ENCODE peak calls at places on chromosomes 7 and 10, in nine cellular contexts. One of them, this sample, is unnamed.

GRCh38 chr7:45698527-45699309 is 124.5 kb downstream of the ADCY1 start:
- DNase-seq in renal cortical epithelial cell: no peak
- DNase-seq in NT2/D1: no peak
- DNase-seq in activated T-helper 1 cell treated with anti-CD3 and anti-CD28 coated beads, Interleukin-2, amount 50 U/mL, for 16 hours: no peak
- DNase-seq in activated CD8-positive, alpha-beta memory T cell treated with anti-CD3 and anti-CD28 coated beads for 4 hours: no peak
- DNase-seq in K562: no peak
- DNase-seq in Daoy: no peak
- DNase-seq in neural crest cell: no peak
- DNase-seq in GOT3: no peak
- DNase-seq in this sample: no peak

GRCh38 chr10:110700947-110701617 is 56.9 kb downstream of the RBM20 start:
- DNase-seq in NT2/D1: no peak
- DNase-seq in renal cortical epithelial cell: no peak
- DNase-seq in neural crest cell: no peak
- DNase-seq in K562: no peak
- DNase-seq in GOT3: no peak
- DNase-seq in activated CD8-positive, alpha-beta memory T cell treated with anti-CD3 and anti-CD28 coated beads for 4 hours: no peak
- DNase-seq in Daoy: no peak
- DNase-seq in activated T-helper 1 cell treated with anti-CD3 and anti-CD28 coated beads, Interleukin-2, amount 50 U/mL, for 16 hours: no peak
- DNase-seq in this sample: no peak

GRCh38 chr10:107165007-107165406 is 501 bp upstream of the SORCS1 start:
- DNase-seq in K562: no peak
- DNase-seq in NT2/D1: no peak
- DNase-seq in renal cortical epithelial cell: no peak
- DNase-seq in Daoy: no peak
- DNase-seq in activated T-helper 1 cell treated with anti-CD3 and anti-CD28 coated beads, Interleukin-2, amount 50 U/mL, for 16 hours: no peak
- DNase-seq in GOT3: no peak
- DNase-seq in neural crest cell: peak
- DNase-seq in activated CD8-positive, alpha-beta memory T cell treated with anti-CD3 and anti-CD28 coated beads for 4 hours: no peak
- DNase-seq in this sample: no peak

GRCh38 chr7:140195859-140196258 is 19.1 kb upstream of the KDM7A start:
- DNase-seq in GOT3: no peak
- DNase-seq in renal cortical epithelial cell: no peak
- DNase-seq in activated CD8-positive, alpha-beta memory T cell treated with anti-CD3 and anti-CD28 coated beads for 4 hours: no peak
- DNase-seq in Daoy: no peak
- DNase-seq in neural crest cell: no peak
- DNase-seq in activated T-helper 1 cell treated with anti-CD3 and anti-CD28 coated beads, Interleukin-2, amount 50 U/mL, for 16 hours: no peak
- DNase-seq in NT2/D1: no peak
- DNase-seq in K562: no peak
- DNase-seq in this sample: no peak

GRCh38 chr10:13969792-13970140 is 361.0 kb downstream of the FRMD4A start:
- DNase-seq in activated CD8-positive, alpha-beta memory T cell treated with anti-CD3 and anti-CD28 coated beads for 4 hours: no peak
- DNase-seq in GOT3: no peak
- DNase-seq in Daoy: no peak
- DNase-seq in NT2/D1: no peak
- DNase-seq in activated T-helper 1 cell treated with anti-CD3 and anti-CD28 coated beads, Interleukin-2, amount 50 U/mL, for 16 hours: no peak
- DNase-seq in neural crest cell: no peak
- DNase-seq in renal cortical epithelial cell: no peak
- DNase-seq in K562: no peak
- DNase-seq in this sample: no peak

GRCh38 chr10:5873515-5873995 is 16.1 kb downstream of the ANKRD16 start:
- DNase-seq in activated T-helper 1 cell treated with anti-CD3 and anti-CD28 coated beads, Interleukin-2, amount 50 U/mL, for 16 hours: peak
- DNase-seq in K562: peak
- DNase-seq in activated CD8-positive, alpha-beta memory T cell treated with anti-CD3 and anti-CD28 coated beads for 4 hours: peak
- DNase-seq in neural crest cell: peak
- DNase-seq in NT2/D1: peak
- DNase-seq in Daoy: peak
- DNase-seq in renal cortical epithelial cell: peak
- DNase-seq in GOT3: peak
- DNase-seq in this sample: peak

GRCh38 chr7:21939136-21939857 is 6.4 kb downstream of the CDCA7L start:
- DNase-seq in NT2/D1: no peak
- DNase-seq in activated CD8-positive, alpha-beta memory T cell treated with anti-CD3 and anti-CD28 coated beads for 4 hours: no peak
- DNase-seq in activated T-helper 1 cell treated with anti-CD3 and anti-CD28 coated beads, Interleukin-2, amount 50 U/mL, for 16 hours: no peak
- DNase-seq in neural crest cell: no peak
- DNase-seq in K562: no peak
- DNase-seq in renal cortical epithelial cell: peak
- DNase-seq in Daoy: peak
- DNase-seq in GOT3: no peak
- DNase-seq in this sample: no peak

GRCh38 chr7:124072603-124073324 is 39.9 kb upstream of the TMEM229A start:
- DNase-seq in neural crest cell: no peak
- DNase-seq in NT2/D1: no peak
- DNase-seq in Daoy: peak
- DNase-seq in activated CD8-positive, alpha-beta memory T cell treated with anti-CD3 and anti-CD28 coated beads for 4 hours: no peak
- DNase-seq in K562: no peak
- DNase-seq in activated T-helper 1 cell treated with anti-CD3 and anti-CD28 coated beads, Interleukin-2, amount 50 U/mL, for 16 hours: no peak
- DNase-seq in renal cortical epithelial cell: peak
- DNase-seq in GOT3: no peak
- DNase-seq in this sample: no peak

GRCh38 chr10:86262671-86263165 is 103.9 kb downstream of the GRID1 start:
- DNase-seq in K562: no peak
- DNase-seq in NT2/D1: no peak
- DNase-seq in GOT3: no peak
- DNase-seq in renal cortical epithelial cell: no peak
- DNase-seq in activated CD8-positive, alpha-beta memory T cell treated with anti-CD3 and anti-CD28 coated beads for 4 hours: no peak
- DNase-seq in activated T-helper 1 cell treated with anti-CD3 and anti-CD28 coated beads, Interleukin-2, amount 50 U/mL, for 16 hours: no peak
- DNase-seq in neural crest cell: no peak
- DNase-seq in Daoy: peak
- DNase-seq in this sample: no peak

GRCh38 chr10:102677736-102678354 is 33.6 kb downstream of the TRIM8 start:
- DNase-seq in renal cortical epithelial cell: no peak
- DNase-seq in NT2/D1: no peak
- DNase-seq in activated CD8-positive, alpha-beta memory T cell treated with anti-CD3 and anti-CD28 coated beads for 4 hours: no peak
- DNase-seq in neural crest cell: no peak
- DNase-seq in Daoy: no peak
- DNase-seq in K562: no peak
- DNase-seq in GOT3: no peak
- DNase-seq in activated T-helper 1 cell treated with anti-CD3 and anti-CD28 coated beads, Interleukin-2, amount 50 U/mL, for 16 hours: no peak
- DNase-seq in this sample: no peak

GRCh38 chr10:77836299-77836820 is 90.2 kb downstream of the DLG5 start:
- DNase-seq in activated T-helper 1 cell treated with anti-CD3 and anti-CD28 coated beads, Interleukin-2, amount 50 U/mL, for 16 hours: peak
- DNase-seq in renal cortical epithelial cell: no peak
- DNase-seq in Daoy: no peak
- DNase-seq in NT2/D1: no peak
- DNase-seq in K562: peak
- DNase-seq in neural crest cell: peak
- DNase-seq in GOT3: no peak
- DNase-seq in activated CD8-positive, alpha-beta memory T cell treated with anti-CD3 and anti-CD28 coated beads for 4 hours: peak
- DNase-seq in this sample: peak

GRCh38 chr10:121928528-121928884 is 675 bp upstream of the ATE1 start:
- DNase-seq in K562: no peak
- DNase-seq in renal cortical epithelial cell: peak
- DNase-seq in neural crest cell: no peak
- DNase-seq in NT2/D1: no peak
- DNase-seq in activated T-helper 1 cell treated with anti-CD3 and anti-CD28 coated beads, Interleukin-2, amount 50 U/mL, for 16 hours: no peak
- DNase-seq in Daoy: peak
- DNase-seq in activated CD8-positive, alpha-beta memory T cell treated with anti-CD3 and anti-CD28 coated beads for 4 hours: no peak
- DNase-seq in GOT3: no peak
- DNase-seq in this sample: no peak

GRCh38 chr10:29068984-29069383 is 219.9 kb upstream of the LYZL1 start:
- DNase-seq in activated T-helper 1 cell treated with anti-CD3 and anti-CD28 coated beads, Interleukin-2, amount 50 U/mL, for 16 hours: no peak
- DNase-seq in K562: no peak
- DNase-seq in NT2/D1: no peak
- DNase-seq in GOT3: no peak
- DNase-seq in Daoy: no peak
- DNase-seq in renal cortical epithelial cell: no peak
- DNase-seq in activated CD8-positive, alpha-beta memory T cell treated with anti-CD3 and anti-CD28 coated beads for 4 hours: no peak
- DNase-seq in neural crest cell: no peak
- DNase-seq in this sample: no peak

This sample was measured in activated CD4-positive, CD25-positive, alpha-beta regulatory T cell.